ENCODE peak calls at places on chromosomes 11 and 22, in five cellular contexts. V is IMR-90, C is colonic mucosa, F is upper lobe of right lung, M is neural crest cell. S is an unnamed sample.

GRCh38 chr11:120517390-120518315 is 6.1 kb downstream of the GRIK4 start:
- DNase-seq in V (peak; percentile 52), C (no peak), F (peak; percentile 62), M (no peak), S (no peak)

GRCh38 chr11:3042496-3043314 is 14.5 kb downstream of the CARS1 start:
- DNase-seq in V (no peak), C (no peak), F (no peak), M (no peak), S (no peak)

GRCh38 chr11:115996125-115996807 is 492.1 kb upstream of the CADM1 start:
- DNase-seq in V (no peak), C (no peak), F (no peak), M (no peak), S (no peak)

GRCh38 chr22:36369004-36369921 is 18.5 kb downstream of the MYH9 start:
- DNase-seq in V (peak; percentile 21), C (no peak), F (no peak), M (no peak), S (no peak)

GRCh38 chr22:27149886-27150529 is 492.6 kb downstream of the MIAT start:
- DNase-seq in V (peak; percentile 37), C (no peak), F (no peak), M (no peak), S (no peak)

GRCh38 chr11:27100534-27100933 is 59.9 kb downstream of the BBOX1 start:
- DNase-seq in V (no peak), C (no peak), F (no peak), M (no peak), S (no peak)

GRCh38 chr11:39817248-39817647 is 1642.2 kb downstream of the LRRC4C start:
- DNase-seq in V (no peak), C (no peak), F (no peak), M (no peak), S (peak; percentile 19)

GRCh38 chr11:115591380-115591779 is 87.2 kb upstream of the CADM1 start:
- DNase-seq in V (no peak), C (no peak), F (no peak), M (no peak), S (no peak)

GRCh38 chr11:15258433-15259350 is 144.0 kb downstream of the INSC start:
- DNase-seq in V (peak; percentile 34), C (peak; percentile 22), F (no peak), M (no peak), S (no peak)

GRCh38 chr11:45379162-45379863 is 93.2 kb upstream of the SYT13 start:
- DNase-seq in V (no peak), C (no peak), F (no peak), M (no peak), S (no peak)

GRCh38 chr11:114262681-114263509 is 33.3 kb upstream of the NNMT start:
- DNase-seq in V (peak; percentile 54), C (no peak), F (peak; percentile 47), M (peak; percentile 31), S (peak; percentile 56)

GRCh38 chr11:36672815-36673450 is 74.9 kb upstream of the RAG2 start:
- DNase-seq in V (peak; percentile 58), C (peak; percentile 27), F (no peak), M (peak; percentile 1), S (no peak)

DNA sequence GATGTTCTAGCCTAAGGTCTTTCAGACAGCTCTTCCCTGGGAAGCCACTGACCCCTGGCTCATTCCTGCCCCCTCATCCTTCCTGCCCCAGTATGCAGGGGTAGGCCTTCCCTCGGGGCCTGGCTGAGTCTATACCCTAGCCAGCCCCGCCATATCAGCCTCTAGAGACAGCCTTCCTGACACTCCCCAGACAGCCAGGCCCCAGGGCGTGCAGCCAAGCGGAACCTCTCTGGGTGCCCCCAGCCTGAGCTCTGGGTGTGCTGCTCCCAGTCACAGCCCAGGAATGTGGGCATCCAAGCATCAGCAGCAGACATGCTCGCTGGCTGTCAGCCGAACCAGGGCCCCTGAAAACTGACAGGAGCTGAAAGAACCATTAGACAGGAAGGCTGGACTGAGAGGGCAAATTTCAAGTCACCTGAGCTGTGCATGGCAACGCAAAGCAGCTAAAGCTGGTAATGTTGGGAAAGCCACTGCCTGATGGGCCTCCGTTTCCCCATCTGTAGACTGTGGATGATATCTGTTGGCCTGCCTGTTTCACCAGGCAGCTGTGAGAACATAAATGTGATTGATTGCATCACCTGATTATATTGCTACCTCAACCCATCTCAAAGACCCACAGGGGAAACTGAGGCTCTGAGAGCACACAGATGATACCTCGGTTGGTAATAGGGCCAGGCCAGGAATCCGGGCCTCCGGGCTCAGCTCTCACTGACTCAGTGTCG is 93.2 kb downstream of the LRRC32 start:
- DNase-seq in V (peak; percentile 77), C (peak; percentile 56), F (peak; percentile 71), M (no peak), S (no peak)
- TF ChIP-seq CTCF in V (no peak), C (no peak), F (no peak), M (no peak), S (no peak)

GRCh38 chr11:6604081-6604626 is 580 bp downstream of the ILK start:
- DNase-seq in V (peak; percentile 70), C (peak; percentile 66), F (no peak), M (no peak), S (peak; percentile 55)
- TF ChIP-seq CTCF in V (peak; percentile 29), C (no peak), F (peak; percentile 27), M (peak; percentile 15), S (no peak)

GRCh38 chr11:8218840-8219239 is 44.8 kb downstream of the LMO1 start:
- DNase-seq in V (no peak), C (no peak), F (no peak), M (no peak), S (no peak)
- TF ChIP-seq CTCF in V (no peak), C (no peak), F (no peak), M (no peak), S (no peak)

DNA sequence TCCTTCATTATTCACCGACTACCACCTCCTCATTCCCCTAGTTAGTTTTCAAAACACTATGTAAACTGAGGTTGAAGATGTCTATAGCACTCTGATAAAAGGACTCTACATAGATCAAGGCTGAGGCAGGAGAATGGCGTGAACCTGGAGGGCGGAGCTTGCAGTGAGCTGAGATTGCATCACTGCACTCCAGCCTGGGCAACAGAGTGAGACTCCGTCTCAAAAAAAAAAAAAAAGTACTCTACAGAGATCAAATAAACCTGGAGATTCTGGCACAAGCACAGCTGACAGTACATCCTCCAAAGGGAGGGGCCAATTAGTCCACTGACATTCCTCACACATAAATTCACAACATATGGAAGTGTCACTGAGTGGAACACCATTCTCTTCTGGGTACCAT is 31.0 kb downstream of the TSG101 start:
- DNase-seq in V (no peak), C (no peak), F (no peak), M (no peak), S (no peak)
- TF ChIP-seq CTCF in V (no peak), C (no peak), F (no peak), M (no peak), S (no peak)